ENCODE peak calls at places on chromosomes 7 and 10, in five cellular contexts. D is PC-3; E is SJSA1; C is CD4-positive, CD25-positive, alpha-beta regulatory T cell; S is IMR-90. J is an unnamed sample. For H3K36me3, the result is how much of the 10 kb centered on the place peaks cover.

GRCh38 chr10:13100349-13101294 is 659 bp downstream of the OPTN start:
- DNase-seq in D (peak), E (peak), C (no peak), S (peak), J (peak)

GRCh38 chr10:110163841-110164240 is 43.6 kb upstream of the MXI1 start:
- DNase-seq in D (no peak), E (no peak), C (no peak), S (no peak), J (no peak)

GRCh38 chr10:34830527-34830926 is 15.4 kb upstream of the PARD3 start:
- DNase-seq in D (no peak), E (no peak), C (no peak), S (no peak), J (no peak)

GRCh38 chr7:68744036-68744435 is 854.2 kb upstream of the AUTS2 start:
- DNase-seq in D (no peak), E (no peak), C (no peak), S (no peak), J (no peak)

GRCh38 chr10:7481382-7481765 is 70.5 kb upstream of the SFMBT2 start:
- DNase-seq in D (no peak), E (no peak), C (no peak), S (no peak), J (no peak)

GRCh38 chr7:22582860-22583640 is 83.1 kb upstream of the STEAP1B start:
- DNase-seq in D (peak), E (peak), C (no peak), S (peak), J (peak)

GRCh38 chr7:30924624-30925023 is 13.0 kb downstream of the AQP1 start:
- DNase-seq in D (no peak), E (peak), C (no peak), S (no peak), J (peak)

GRCh38 chr7:85090138-85090537 is 96.7 kb downstream of the SEMA3D start:
- DNase-seq in D (no peak), E (no peak), C (no peak), S (no peak), J (no peak)

GRCh38 chr7:22397981-22398380 is 41.0 kb upstream of the RAPGEF5 start:
- DNase-seq in D (no peak), E (no peak), C (no peak), S (peak), J (no peak)

GRCh38 chr10:70459061-70459770 is 17.7 kb upstream of the NODAL start:
- DNase-seq in D (no peak), E (no peak), C (no peak), S (no peak), J (no peak)

GRCh38 chr10:78903351-78903940 is 165.3 kb upstream of the ZMIZ1 start:
- DNase-seq in D (no peak), E (peak), C (no peak), S (no peak), J (peak)

DNA sequence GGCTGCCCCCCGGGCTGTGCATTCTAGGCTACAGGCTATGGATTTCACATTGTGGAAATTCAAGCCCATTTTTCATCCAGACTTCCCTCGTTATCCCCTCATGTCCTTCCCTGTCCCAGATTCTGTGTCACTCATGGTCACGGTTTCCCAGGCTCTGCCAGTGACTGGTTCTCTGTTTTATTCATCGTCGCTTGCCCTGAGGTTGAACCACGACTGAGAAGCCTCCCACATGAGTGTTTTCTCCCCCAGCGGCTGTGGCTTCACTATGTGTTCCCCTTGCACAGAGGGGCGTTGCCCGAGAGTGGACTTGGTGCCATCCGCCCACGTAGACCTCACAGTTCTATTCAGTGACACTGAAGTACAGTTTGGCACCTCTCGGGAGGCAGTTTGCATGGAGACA is 14.0 kb downstream of the NOM1 start:
- DNase-seq in D (no peak), E (no peak), C (no peak), S (no peak), J (no peak)
- H3K36me3 ChIP-seq in D (half or more), E (half or more), C (half or more), S (half or more), J (half or more)

GRCh38 chr10:3163879-3164278 is 8.7 kb downstream of the PITRM1 start:
- DNase-seq in D (no peak), E (no peak), C (no peak), S (no peak), J (no peak)
- H3K36me3 ChIP-seq in D (under half), E (half or more), C (half or more), S (half or more), J (under half)

GRCh38 chr7:69896100-69896499 is 297.8 kb downstream of the AUTS2 start:
- DNase-seq in D (no peak), E (no peak), C (no peak), S (no peak), J (no peak)
- H3K36me3 ChIP-seq in D (under half), E (under half), C (under half), S (under half), J (under half)

GRCh38 chr7:66668677-66669076 is 40.0 kb downstream of the KCTD7 start:
- DNase-seq in D (no peak), E (no peak), C (no peak), S (no peak), J (no peak)

GRCh38 chr7:66666313-66666952 is 37.8 kb downstream of the KCTD7 start:
- DNase-seq in D (no peak), E (no peak), C (no peak), S (no peak), J (no peak)

GRCh38 chr7:66668112-66668511 is 39.4 kb downstream of the KCTD7 start:
- DNase-seq in D (no peak), E (no peak), C (no peak), S (no peak), J (no peak)

GRCh38 chr7:66669088-66669487 is 40.4 kb downstream of the KCTD7 start:
- DNase-seq in D (no peak), E (no peak), C (no peak), S (no peak), J (no peak)

DNA sequence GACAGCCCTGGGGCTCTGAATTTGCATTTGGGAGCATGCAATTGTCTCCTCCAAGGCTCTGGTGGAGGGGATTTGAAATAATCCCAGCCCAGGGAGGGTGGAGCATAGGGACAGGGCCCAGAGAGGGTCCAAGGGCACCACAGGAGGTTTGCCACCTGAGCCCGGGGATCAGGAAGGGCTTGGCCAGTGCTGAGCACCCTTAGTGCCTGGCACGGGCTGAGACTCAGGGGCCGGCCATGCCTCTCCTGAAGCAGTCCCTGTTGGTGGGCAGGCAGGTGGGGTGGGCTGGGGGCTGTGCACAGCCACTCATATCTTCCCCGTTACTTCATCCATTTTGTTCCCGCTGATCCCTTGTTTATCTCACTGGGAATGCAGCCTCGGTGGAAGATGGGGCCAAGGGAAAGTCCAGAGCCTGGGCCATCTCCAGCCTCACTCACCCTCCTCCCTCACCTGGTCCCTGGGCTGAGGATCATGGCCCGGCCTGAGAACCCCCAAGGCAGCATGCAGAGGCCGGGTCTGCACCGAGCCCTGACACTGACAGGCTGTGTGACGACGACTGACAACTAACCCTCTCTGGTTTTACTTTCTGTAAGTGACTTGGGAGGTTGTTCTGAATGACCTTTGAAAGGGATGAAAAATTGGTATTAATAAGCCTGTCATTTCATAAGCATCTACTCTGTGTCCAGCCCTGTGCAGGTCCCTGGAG is 38.5 kb downstream of the KCTD7 start:
- DNase-seq in D (no peak), E (no peak), C (no peak), S (no peak), J (no peak)
- H3K36me3 ChIP-seq in D (under half), E (under half), C (under half), S (under half), J (under half)

J was measured in lung.